ENCODE peak calls at places on chromosomes 7 and 10, in nine cellular contexts. U, S, P, H, W, Q, D, K and X are unnamed samples. For H3K4me1, the result is how much of the 10 kb centered on the place peaks cover.

GRCh38 chr10:17229016-17229716 is 1.1 kb downstream of the VIM start:
- DNase-seq in H (peak), Q (peak), W (peak), P (peak), D (peak), K (peak), U (peak), S (no peak), X (peak)

GRCh38 chr10:27242951-27243551 is 2.5 kb upstream of the ACBD5 start:
- DNase-seq in Q (peak), H (peak), P (peak), S (peak), W (peak), U (peak), D (peak), K (no peak), X (no peak)

GRCh38 chr7:157996359-157997079 is 591.1 kb downstream of the PTPRN2 start:
- DNase-seq in Q (no peak), D (no peak), W (no peak), U (no peak), K (no peak), H (no peak), P (no peak), S (no peak), X (no peak)

GRCh38 chr7:85508642-85509429 is 322.0 kb upstream of the SEMA3D start:
- DNase-seq in D (no peak), H (no peak), Q (no peak), U (no peak), W (no peak), P (no peak), S (no peak), K (no peak), X (no peak)

GRCh38 chr7:2944729-2945128 is 98.9 kb downstream of the CARD11 start:
- DNase-seq in P (no peak), Q (no peak), W (no peak), S (no peak), K (no peak), H (no peak), D (no peak), U (no peak), X (peak)

GRCh38 chr7:123881300-123881699 is 36.3 kb downstream of the HYAL4 start:
- DNase-seq in S (no peak), W (no peak), H (no peak), Q (no peak), P (no peak), K (no peak), U (no peak), D (no peak), X (no peak)

GRCh38 chr7:151682831-151683614 is 163.3 kb upstream of the RHEB start:
- DNase-seq in W (no peak), P (no peak), S (no peak), H (no peak), D (no peak), U (no peak), Q (no peak), K (no peak), X (no peak)

GRCh38 chr10:15719899-15720634 is at the start of gene ITGA8:
- DNase-seq in H (peak), Q (no peak), W (peak), P (peak), K (peak), S (no peak), U (no peak), D (no peak), X (no peak)

GRCh38 chr10:3229815-3230214 is 57.2 kb upstream of the PITRM1 start:
- DNase-seq in U (no peak), K (no peak), W (no peak), P (no peak), D (no peak), Q (no peak), H (no peak), S (no peak), X (no peak)

GRCh38 chr10:103649654-103650423 is 156.3 kb downstream of the NEURL1 start:
- DNase-seq in U (no peak), P (no peak), Q (no peak), K (peak), H (no peak), S (no peak), W (no peak), D (no peak), X (no peak)

GRCh38 chr10:103653581-103654020 is 160.1 kb downstream of the NEURL1 start:
- DNase-seq in U (no peak), S (peak), Q (peak), W (no peak), D (peak), H (no peak), P (no peak), K (no peak), X (peak)

GRCh38 chr10:103648951-103649532 is 155.5 kb downstream of the NEURL1 start:
- DNase-seq in S (no peak), P (no peak), U (no peak), Q (no peak), W (no peak), H (no peak), K (no peak), D (no peak), X (peak)

GRCh38 chr10:103652599-103653281 is 159.2 kb downstream of the NEURL1 start:
- DNase-seq in D (no peak), Q (no peak), H (no peak), S (no peak), W (no peak), P (no peak), K (no peak), U (no peak), X (no peak)

GRCh38 chr10:103651783-103652476 is 158.4 kb downstream of the NEURL1 start:
- DNase-seq in D (peak), H (no peak), W (no peak), P (peak), K (peak), U (peak), Q (no peak), S (no peak), X (no peak)
- H3K4me1 ChIP-seq in D (under half), H (under half), W (under half), P (half or more), K (half or more), U (half or more), Q (half or more), S (under half), X (half or more)

GRCh38 chr10:119273413-119273812 is 66.0 kb downstream of the GRK5 start:
- DNase-seq in U (no peak), P (no peak), H (no peak), Q (no peak), S (no peak), W (no peak), D (no peak), K (no peak), X (no peak)

GRCh38 chr10:119268871-119269506 is 61.6 kb downstream of the GRK5 start:
- DNase-seq in S (no peak), H (no peak), Q (no peak), D (no peak), U (no peak), K (no peak), W (peak), P (no peak), X (no peak)

GRCh38 chr10:119272736-119273135 is 65.4 kb downstream of the GRK5 start:
- DNase-seq in K (no peak), Q (no peak), U (no peak), W (no peak), P (no peak), H (no peak), S (no peak), D (no peak), X (peak)

GRCh38 chr10:119269737-119270136 is 62.4 kb downstream of the GRK5 start:
- DNase-seq in K (no peak), U (no peak), D (no peak), S (no peak), Q (no peak), P (no peak), W (no peak), H (no peak), X (no peak)

GRCh38 chr10:119270893-119271361 is 63.6 kb downstream of the GRK5 start:
- DNase-seq in K (peak), W (no peak), S (peak), Q (peak), U (peak), P (peak), H (no peak), D (peak), X (peak)
- H3K4me1 ChIP-seq in K (half or more), W (under half), S (under half), Q (half or more), U (half or more), P (half or more), H (under half), D (under half), X (half or more)

DNA sequence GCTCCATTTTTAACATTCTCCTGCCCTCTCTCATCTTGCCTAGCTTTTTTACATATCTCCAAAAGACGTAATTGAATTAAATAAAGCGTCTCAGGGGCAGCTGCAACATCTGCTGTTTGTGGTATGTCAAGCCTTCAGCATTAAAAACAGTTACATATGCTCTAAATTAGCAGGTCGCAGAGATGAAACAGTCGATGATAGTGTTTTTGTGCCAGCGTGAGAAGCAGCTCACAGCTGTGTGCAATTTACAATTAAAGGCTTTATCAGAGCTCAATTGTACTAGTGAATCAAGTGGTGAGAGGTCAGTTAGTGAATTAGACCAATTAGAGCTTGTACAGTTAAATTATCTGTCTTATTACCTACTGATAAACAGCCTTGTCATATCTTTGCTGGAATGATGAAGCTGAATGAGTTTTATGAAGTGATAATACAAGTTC is 522.3 kb downstream of the ETV1 start:
- DNase-seq in H (no peak), W (no peak), U (no peak), Q (no peak), D (peak), S (no peak), P (no peak), K (no peak), X (no peak)
- H3K4me1 ChIP-seq in H (under half), W (under half), U (under half), Q (under half), D (under half), S (under half), P (under half), K (under half), X (under half)

GRCh38 chr10:19825690-19826089 is 9.5 kb downstream of the PLXDC2 start:
- DNase-seq in S (no peak), K (no peak), P (no peak), W (no peak), Q (no peak), D (no peak), U (no peak), H (no peak), X (no peak)
- H3K4me1 ChIP-seq in S (under half), K (half or more), P (half or more), W (under half), Q (under half), D (under half), U (half or more), H (half or more), X (half or more)

DNA sequence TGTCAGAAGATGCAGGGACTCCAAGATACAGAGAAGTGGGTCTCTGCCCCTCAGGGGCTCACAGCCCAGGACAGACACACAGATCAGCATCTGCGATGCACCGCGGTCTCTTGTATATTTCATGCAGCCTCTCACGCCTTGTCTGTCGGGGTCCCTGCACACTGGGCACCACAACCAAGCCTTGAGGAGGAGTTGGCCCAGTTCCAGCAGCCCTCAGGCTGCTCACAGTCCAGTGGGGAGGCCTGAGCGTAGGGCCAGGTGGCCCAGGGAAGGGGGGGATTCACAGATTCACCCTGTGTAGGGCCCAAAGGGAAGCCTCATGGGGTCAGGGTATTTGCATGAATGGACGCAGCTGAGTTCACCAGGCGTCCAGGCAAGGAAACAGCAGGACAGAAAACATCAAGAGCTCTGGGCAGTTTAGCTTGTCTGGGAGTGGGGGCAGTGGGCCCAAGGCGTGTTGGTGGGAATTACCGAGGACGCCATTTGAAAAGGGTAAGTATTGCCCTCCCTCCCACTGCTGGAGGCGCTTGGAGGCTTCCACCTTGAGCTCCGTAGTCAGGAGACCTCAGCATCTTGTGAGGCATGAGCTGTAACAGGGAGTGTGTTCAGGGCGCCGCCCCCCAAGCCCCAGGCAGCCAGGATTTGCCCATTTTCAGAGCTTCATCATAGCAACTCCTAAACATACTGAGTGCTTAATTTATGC is 129.1 kb upstream of the CHST15 start:
- DNase-seq in S (no peak), H (no peak), K (no peak), W (peak), Q (no peak), P (no peak), D (no peak), U (no peak), X (no peak)
- H3K4me1 ChIP-seq in S (under half), H (under half), K (under half), W (under half), Q (under half), P (under half), D (under half), U (under half), X (under half)

DNA sequence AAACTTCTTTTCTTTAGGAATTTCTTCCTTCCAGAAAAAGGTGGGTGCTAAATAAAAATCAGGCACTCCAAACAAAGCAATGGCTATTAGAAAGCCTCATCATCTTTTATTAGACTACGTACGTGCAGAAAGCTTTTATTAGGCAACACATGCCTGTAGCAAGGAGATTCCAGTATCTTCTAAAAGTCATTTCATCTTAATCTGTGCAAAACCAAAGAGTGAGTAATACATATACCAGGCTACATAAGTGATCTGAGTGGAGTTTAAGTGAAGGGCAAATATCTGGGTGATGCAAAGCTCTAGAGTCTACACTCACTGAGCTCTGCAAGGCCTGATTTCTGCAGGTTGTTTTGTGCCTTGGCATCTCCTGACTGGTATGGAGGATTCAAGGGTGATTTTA is 231.7 kb downstream of the ELMO1 start:
- DNase-seq in H (no peak), Q (no peak), P (no peak), D (no peak), S (no peak), U (no peak), K (no peak), W (no peak), X (no peak)
- H3K4me1 ChIP-seq in H (under half), Q (under half), P (under half), D (under half), S (under half), U (half or more), K (under half), W (under half), X (under half)

DNA sequence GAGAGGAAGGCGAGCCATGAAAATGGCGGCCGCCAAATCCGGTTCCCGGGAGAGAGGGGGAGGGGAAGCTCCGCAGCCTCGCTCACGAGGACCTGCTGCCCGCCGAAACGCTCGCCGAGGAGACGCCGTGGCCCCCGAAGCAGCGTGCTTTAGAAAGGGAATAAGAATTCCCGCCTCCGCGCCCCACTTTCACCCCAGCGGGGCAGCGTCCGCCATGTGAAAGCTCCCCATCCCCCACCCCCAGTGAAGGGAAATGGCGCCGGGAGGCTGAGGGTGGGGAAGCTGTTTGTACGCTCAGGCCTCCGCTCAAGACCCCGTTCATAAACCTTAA is 468 bp downstream of the HNRNPA2B1 start:
- DNase-seq in U (peak), D (peak), Q (peak), W (peak), K (peak), H (peak), S (peak), P (peak), X (peak)
- H3K4me1 ChIP-seq in U (half or more), D (under half), Q (half or more), W (under half), K (half or more), H (under half), S (under half), P (under half), X (half or more)

GRCh38 chr10:126926568-126926967 is 21.3 kb downstream of the DOCK1 start:
- DNase-seq in W (no peak), K (no peak), P (no peak), Q (no peak), U (no peak), D (no peak), S (no peak), H (no peak), X (no peak)

GRCh38 chr10:126921974-126922525 is 16.8 kb downstream of the DOCK1 start:
- DNase-seq in S (no peak), D (no peak), K (no peak), H (no peak), W (no peak), U (no peak), Q (no peak), P (no peak), X (no peak)

GRCh38 chr10:126921162-126921561 is 15.9 kb downstream of the DOCK1 start:
- DNase-seq in K (no peak), H (no peak), U (no peak), D (no peak), S (no peak), P (no peak), Q (no peak), W (no peak), X (no peak)

GRCh38 chr10:126924915-126925300 is 19.7 kb downstream of the DOCK1 start:
- DNase-seq in K (no peak), Q (no peak), S (no peak), D (no peak), U (no peak), P (no peak), H (no peak), W (no peak), X (no peak)

DNA sequence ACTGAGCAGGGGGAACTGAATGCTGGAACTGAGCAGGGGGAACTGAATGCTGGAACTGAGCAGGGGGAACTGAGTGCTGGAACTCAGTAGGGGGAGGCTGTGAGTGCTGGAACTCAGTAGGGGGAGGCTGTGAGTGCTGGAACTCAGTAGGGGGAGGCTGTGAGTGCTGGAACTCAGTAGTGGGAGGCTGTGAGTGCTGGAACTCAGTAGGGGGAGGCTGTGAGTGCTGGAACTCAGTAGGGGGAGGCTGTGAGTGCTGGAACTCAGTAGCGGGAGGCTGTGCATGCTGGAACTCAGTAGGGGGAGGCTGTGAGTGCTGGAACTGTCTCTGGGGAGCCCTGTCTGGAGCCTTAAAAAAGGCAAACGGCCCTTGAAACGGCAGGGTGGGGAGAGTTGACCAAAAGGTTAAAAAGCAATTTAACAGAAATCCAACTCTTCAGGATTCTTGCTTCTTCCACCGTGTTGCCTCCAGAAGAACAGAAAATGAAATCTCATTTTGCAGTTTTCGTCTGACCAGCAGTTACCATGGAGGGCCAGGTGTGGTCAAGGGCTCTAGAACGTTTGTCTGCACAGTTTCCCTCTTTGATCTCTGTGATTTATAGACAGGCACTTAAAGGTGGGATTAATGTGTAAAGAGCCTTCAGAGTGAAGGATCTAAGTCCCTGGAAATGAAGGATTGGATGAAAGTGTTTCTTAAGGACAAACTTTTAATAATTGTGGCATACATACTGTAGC is 19.1 kb downstream of the DOCK1 start:
- DNase-seq in Q (no peak), P (no peak), U (no peak), K (no peak), S (no peak), W (no peak), H (no peak), D (no peak), X (no peak)
- H3K4me1 ChIP-seq in Q (under half), P (under half), U (under half), K (under half), S (under half), W (under half), H (under half), D (under half), X (under half)